ENCODE peak calls at places on chromosomes 11 and 22, in eight cellular contexts. N, E, V, U, G, I, P and L are unnamed samples.

GRCh38 chr11:13691296-13691899 is 22.9 kb downstream of the FAR1 start:
- DNase-seq in N (no peak), E (no peak), V (no peak), U (no peak), G (no peak), I (no peak), P (no peak), L (no peak)

GRCh38 chr11:123590296-123590912 is 64.0 kb downstream of the SCN3B start:
- DNase-seq in N (no peak), E (peak; percentile 34), V (no peak), U (no peak), G (no peak), I (peak; percentile 89), P (no peak), L (no peak)

GRCh38 chr22:20121856-20122415 is 4.9 kb upstream of the TRMT2A start:
- DNase-seq in N (no peak), E (no peak), V (no peak), U (no peak), G (no peak), I (no peak), P (no peak), L (no peak)

GRCh38 chr11:117815262-117815803 is 9.2 kb downstream of the FXYD2 start:
- DNase-seq in N (peak; percentile 85), E (no peak), V (peak; percentile 61), U (no peak), G (no peak), I (no peak), P (peak; percentile 56), L (no peak)

GRCh38 chr11:3123761-3124733 is 41.1 kb downstream of the OSBPL5 start:
- DNase-seq in N (no peak), E (peak; percentile 86), V (no peak), U (no peak), G (no peak), I (peak; percentile 86), P (no peak), L (peak; percentile 29)

GRCh38 chr11:62804310-62805043 is 763 bp downstream of the NXF1 start:
- DNase-seq in N (no peak), E (no peak), V (no peak), U (no peak), G (no peak), I (peak; percentile 74), P (no peak), L (no peak)

GRCh38 chr11:122754553-122755322 is 83.6 kb upstream of the CRTAM start:
- DNase-seq in N (peak; percentile 63), E (no peak), V (peak; percentile 32), U (no peak), G (no peak), I (peak; percentile 51), P (no peak), L (no peak)

GRCh38 chr11:70504246-70505020 is 106.1 kb downstream of the CTTN start:
- DNase-seq in N (no peak), E (no peak), V (no peak), U (no peak), G (no peak), I (no peak), P (no peak), L (no peak)

GRCh38 chr11:126723665-126724045 is 276.9 kb downstream of the KIRREL3 start:
- DNase-seq in N (no peak), E (no peak), V (no peak), U (no peak), G (no peak), I (no peak), P (no peak), L (no peak)

GRCh38 chr22:18024276-18024939 is at the start of gene MICAL3:
- DNase-seq in N (peak; percentile 68), E (no peak), V (peak; percentile 62), U (peak; percentile 89), G (peak; percentile 53), I (peak; percentile 81), P (peak; percentile 47), L (peak; percentile 81)

GRCh38 chr11:75238595-75239245 is 1.9 kb upstream of the TPBGL start:
- DNase-seq in N (no peak), E (no peak), V (no peak), U (no peak), G (no peak), I (no peak), P (no peak), L (peak; percentile 22)

GRCh38 chr11:33868646-33869461 is 23.0 kb downstream of the LMO2 start:
- DNase-seq in N (no peak), E (no peak), V (no peak), U (peak; percentile 60), G (no peak), I (peak; percentile 30), P (no peak), L (no peak)

GRCh38 chr22:32331236-32331917 is 26.3 kb upstream of the RFPL3 start:
- DNase-seq in N (no peak), E (no peak), V (no peak), U (no peak), G (no peak), I (peak; percentile 90), P (no peak), L (no peak)

GRCh38 chr22:27139935-27140493 is 482.6 kb downstream of the MIAT start:
- DNase-seq in N (no peak), E (peak; percentile 68), V (no peak), U (peak; percentile 50), G (no peak), I (peak; percentile 75), P (no peak), L (peak; percentile 74)

GRCh38 chr11:12865871-12866595 is 143.1 kb upstream of the RASSF10 start:
- DNase-seq in N (no peak), E (no peak), V (no peak), U (no peak), G (no peak), I (no peak), P (no peak), L (no peak)

GRCh38 chr22:21624120-21624879 is 5.5 kb downstream of the YDJC start:
- DNase-seq in N (peak; percentile 66), E (no peak), V (peak; percentile 51), U (no peak), G (no peak), I (peak; percentile 58), P (peak; percentile 41), L (no peak)